ENCODE peak calls at places on chromosome 6, in four cellular contexts. One of them, this sample, is unnamed.

GRCh38 chr6:22399693-22400092 is 102.9 kb upstream of the PRL start:
- DNase-seq in heart left ventricle: no peak
- DNase-seq in mesendoderm: peak; percentile 10
- DNase-seq in body of pancreas: no peak
- DNase-seq in this sample: no peak

GRCh38 chr6:12414096-12414675 is 124.0 kb downstream of the EDN1 start:
- DNase-seq in body of pancreas: no peak
- DNase-seq in heart left ventricle: no peak
- DNase-seq in mesendoderm: no peak
- DNase-seq in this sample: no peak

GRCh38 chr6:436308-437041 is 44.9 kb downstream of the IRF4 start:
- DNase-seq in body of pancreas: no peak
- DNase-seq in mesendoderm: no peak
- DNase-seq in heart left ventricle: no peak
- DNase-seq in this sample: no peak

GRCh38 chr6:26301638-26302037 is 63.4 kb upstream of the BTN3A2 start:
- DNase-seq in body of pancreas: no peak
- DNase-seq in heart left ventricle: no peak
- DNase-seq in mesendoderm: no peak
- DNase-seq in this sample: no peak

GRCh38 chr6:25645916-25646315 is 6.1 kb upstream of the SCGN start:
- DNase-seq in mesendoderm: no peak
- DNase-seq in body of pancreas: no peak
- DNase-seq in heart left ventricle: no peak
- DNase-seq in this sample: no peak

GRCh38 chr6:96613291-96613999 is 50.5 kb downstream of the FHL5 start:
- DNase-seq in body of pancreas: no peak
- DNase-seq in mesendoderm: peak; percentile 4
- DNase-seq in heart left ventricle: no peak
- DNase-seq in this sample: no peak

GRCh38 chr6:158607411-158608170 is 37.0 kb downstream of the DYNLT1 start:
- DNase-seq in body of pancreas: no peak
- DNase-seq in mesendoderm: no peak
- DNase-seq in heart left ventricle: no peak
- DNase-seq in this sample: no peak

GRCh38 chr6:22236626-22237414 is 60.0 kb downstream of the PRL start:
- DNase-seq in heart left ventricle: peak; percentile 45
- DNase-seq in mesendoderm: peak; percentile 8
- DNase-seq in body of pancreas: peak; percentile 23
- DNase-seq in this sample: no peak

GRCh38 chr6:16673011-16673797 is 88.1 kb downstream of the ATXN1 start:
- DNase-seq in body of pancreas: no peak
- DNase-seq in heart left ventricle: no peak
- DNase-seq in mesendoderm: no peak
- DNase-seq in this sample: no peak

GRCh38 chr6:148455225-148455624 is 112.6 kb downstream of the SASH1 start:
- DNase-seq in heart left ventricle: no peak
- DNase-seq in mesendoderm: no peak
- DNase-seq in body of pancreas: no peak
- DNase-seq in this sample: no peak

GRCh38 chr6:33410050-33410710 is 634 bp upstream of the PHF1 start:
- DNase-seq in heart left ventricle: peak; percentile 99
- DNase-seq in body of pancreas: peak; percentile 97
- DNase-seq in mesendoderm: peak; percentile 99
- DNase-seq in this sample: peak; percentile 98

GRCh38 chr6:35731736-35732532 is 4.9 kb upstream of the ARMC12 start:
- DNase-seq in heart left ventricle: peak; percentile 99
- DNase-seq in mesendoderm: peak; percentile 92
- DNase-seq in body of pancreas: peak; percentile 98
- DNase-seq in this sample: peak; percentile 95

GRCh38 chr6:18363746-18364145 is 23.4 kb upstream of the RNF144B start:
- DNase-seq in mesendoderm: no peak
- DNase-seq in heart left ventricle: no peak
- DNase-seq in body of pancreas: no peak
- DNase-seq in this sample: no peak

GRCh38 chr6:39327516-39327915 is 5.0 kb upstream of the KCNK16 start:
- DNase-seq in body of pancreas: no peak
- DNase-seq in heart left ventricle: no peak
- DNase-seq in mesendoderm: no peak
- DNase-seq in this sample: no peak

GRCh38 chr6:43780891-43781571 is 11.0 kb downstream of the VEGFA start:
- DNase-seq in mesendoderm: no peak
- DNase-seq in heart left ventricle: no peak
- DNase-seq in body of pancreas: no peak
- DNase-seq in this sample: no peak

GRCh38 chr6:167247814-167248595 is 43.1 kb upstream of the UNC93A start:
- DNase-seq in mesendoderm: no peak
- DNase-seq in heart left ventricle: no peak
- DNase-seq in body of pancreas: no peak
- DNase-seq in this sample: no peak

GRCh38 chr6:50829898-50830439 is 11.3 kb downstream of the TFAP2B start:
- DNase-seq in mesendoderm: no peak
- DNase-seq in heart left ventricle: no peak
- DNase-seq in body of pancreas: no peak
- DNase-seq in this sample: no peak
- H3K4me1 ChIP-seq in mesendoderm: no peaks in the 10 kb centered on the region
- H3K4me1 ChIP-seq in heart left ventricle: no peaks in the 10 kb centered on the region
- H3K4me1 ChIP-seq in body of pancreas: no peaks in the 10 kb centered on the region
- H3K4me1 ChIP-seq in this sample: no peaks in the 10 kb centered on the region

DNA sequence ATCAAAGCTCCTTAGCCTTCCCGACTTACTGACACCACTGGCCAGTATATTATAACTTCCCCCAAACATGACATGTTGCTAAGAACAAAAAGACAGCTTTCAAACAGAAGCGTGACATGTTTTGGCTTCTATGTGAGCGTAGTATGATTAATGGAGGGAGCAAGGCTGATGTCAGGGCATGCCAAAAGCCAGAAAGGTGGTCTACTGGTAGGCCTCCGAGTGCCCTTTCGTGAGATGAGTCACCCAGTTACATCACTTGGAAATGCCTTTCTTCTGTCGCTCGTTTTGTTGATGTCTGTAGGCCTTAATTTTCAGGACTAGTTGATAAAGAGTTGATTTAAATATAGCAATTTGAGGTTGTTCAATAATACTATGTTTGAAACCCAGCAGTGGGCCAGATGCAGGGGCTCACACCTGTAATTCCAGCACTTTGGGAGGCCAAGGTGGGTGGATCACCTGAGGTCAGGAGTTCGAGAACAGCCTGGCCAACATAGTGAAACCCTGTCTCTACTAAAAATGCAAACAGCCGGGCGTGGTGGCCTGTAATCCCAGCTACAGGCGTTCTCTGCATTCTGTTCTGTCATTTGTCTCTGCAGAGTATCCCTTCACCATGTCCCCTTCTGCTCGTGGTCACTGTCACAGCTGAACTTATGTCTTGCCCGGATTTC is 53.3 kb downstream of the CNKSR3 start:
- DNase-seq in mesendoderm: peak; percentile 43
- DNase-seq in body of pancreas: no peak
- DNase-seq in heart left ventricle: no peak
- DNase-seq in this sample: no peak
- H3K4me1 ChIP-seq in mesendoderm: no peaks in the 10 kb centered on the region
- H3K4me1 ChIP-seq in body of pancreas: peaks cover 84% of the 10 kb centered on the region
- H3K4me1 ChIP-seq in heart left ventricle: peaks cover 9% of the 10 kb centered on the region
- H3K4me1 ChIP-seq in this sample: no peaks in the 10 kb centered on the region

GRCh38 chr6:53336070-53336469 is 12.7 kb downstream of the ELOVL5 start:
- DNase-seq in mesendoderm: no peak
- DNase-seq in heart left ventricle: no peak
- DNase-seq in body of pancreas: no peak
- DNase-seq in this sample: no peak
- H3K4me1 ChIP-seq in mesendoderm: peaks cover 13% of the 10 kb centered on the region
- H3K4me1 ChIP-seq in heart left ventricle: no peaks in the 10 kb centered on the region
- H3K4me1 ChIP-seq in body of pancreas: no peaks in the 10 kb centered on the region
- H3K4me1 ChIP-seq in this sample: peaks cover 12% of the 10 kb centered on the region

GRCh38 chr6:108622601-108623335 is 62.1 kb downstream of the FOXO3 start:
- DNase-seq in mesendoderm: no peak
- DNase-seq in body of pancreas: peak; percentile 69
- DNase-seq in heart left ventricle: peak; percentile 49
- DNase-seq in this sample: no peak
- H3K4me1 ChIP-seq in mesendoderm: no peaks in the 10 kb centered on the region
- H3K4me1 ChIP-seq in body of pancreas: peaks cover 94% of the 10 kb centered on the region
- H3K4me1 ChIP-seq in heart left ventricle: peaks cover 69% of the 10 kb centered on the region
- H3K4me1 ChIP-seq in this sample: peaks cover 29% of the 10 kb centered on the region

This sample was measured in small intestine.